ENCODE peak calls at places on chromosomes 16 and 17, in four cellular contexts. One of them, this sample, is unnamed.

GRCh38 chr16:19071811-19072777 is 4.7 kb downstream of the COQ7 start:
- ATAC-seq in central memory CD8-positive, alpha-beta T cell: no peak
- ATAC-seq in Right ventricle myocardium superior: no peak
- ATAC-seq in upper lobe of right lung: peak; percentile 46
- ATAC-seq in this sample: no peak

GRCh38 chr17:44086364-44087311 is 16.1 kb downstream of the G6PC3 start:
- ATAC-seq in central memory CD8-positive, alpha-beta T cell: peak; percentile 31
- ATAC-seq in Right ventricle myocardium superior: no peak
- ATAC-seq in upper lobe of right lung: peak; percentile 24
- ATAC-seq in this sample: peak; percentile 75

GRCh38 chr16:71414038-71414437 is 27.8 kb downstream of the TLE7 start:
- ATAC-seq in central memory CD8-positive, alpha-beta T cell: no peak
- ATAC-seq in Right ventricle myocardium superior: no peak
- ATAC-seq in upper lobe of right lung: no peak
- ATAC-seq in this sample: no peak

GRCh38 chr16:74438492-74438979 is 17.3 kb upstream of the CLEC18B start:
- ATAC-seq in central memory CD8-positive, alpha-beta T cell: peak; percentile 46
- ATAC-seq in Right ventricle myocardium superior: no peak
- ATAC-seq in upper lobe of right lung: no peak
- ATAC-seq in this sample: no peak

GRCh38 chr16:87816507-87817100 is 50.8 kb upstream of the KLHDC4 start:
- ATAC-seq in central memory CD8-positive, alpha-beta T cell: no peak
- ATAC-seq in Right ventricle myocardium superior: no peak
- ATAC-seq in upper lobe of right lung: no peak
- ATAC-seq in this sample: no peak

GRCh38 chr17:969767-970387 is 9.7 kb downstream of the NXN start:
- ATAC-seq in central memory CD8-positive, alpha-beta T cell: no peak
- ATAC-seq in Right ventricle myocardium superior: no peak
- ATAC-seq in upper lobe of right lung: peak; percentile 25
- ATAC-seq in this sample: peak; percentile 62

GRCh38 chr17:45221081-45221996 is at the start of gene FMNL1:
- ATAC-seq in central memory CD8-positive, alpha-beta T cell: peak; percentile 11
- ATAC-seq in Right ventricle myocardium superior: peak; percentile 23
- ATAC-seq in upper lobe of right lung: peak; percentile 64
- ATAC-seq in this sample: peak; percentile 29

GRCh38 chr16:22320572-22321339 is 23.5 kb downstream of the POLR3E start:
- ATAC-seq in central memory CD8-positive, alpha-beta T cell: no peak
- ATAC-seq in Right ventricle myocardium superior: no peak
- ATAC-seq in upper lobe of right lung: no peak
- ATAC-seq in this sample: no peak

GRCh38 chr17:75509528-75510258 is 5.6 kb downstream of the CASKIN2 start:
- ATAC-seq in central memory CD8-positive, alpha-beta T cell: no peak
- ATAC-seq in Right ventricle myocardium superior: peak; percentile 16
- ATAC-seq in upper lobe of right lung: peak; percentile 43
- ATAC-seq in this sample: peak; percentile 54

GRCh38 chr16:23423496-23424049 is 29.4 kb downstream of the COG7 start:
- ATAC-seq in central memory CD8-positive, alpha-beta T cell: no peak
- ATAC-seq in Right ventricle myocardium superior: peak; percentile 93
- ATAC-seq in upper lobe of right lung: peak; percentile 93
- ATAC-seq in this sample: peak; percentile 96

GRCh38 chr17:416293-417206 is 63.9 kb upstream of the RPH3AL start:
- ATAC-seq in central memory CD8-positive, alpha-beta T cell: peak; percentile 58
- ATAC-seq in Right ventricle myocardium superior: no peak
- ATAC-seq in upper lobe of right lung: no peak
- ATAC-seq in this sample: no peak

GRCh38 chr17:7836596-7837374 is 2.8 kb downstream of the KDM6B start:
- ATAC-seq in central memory CD8-positive, alpha-beta T cell: no peak
- ATAC-seq in Right ventricle myocardium superior: peak; percentile 11
- ATAC-seq in upper lobe of right lung: peak; percentile 38
- ATAC-seq in this sample: peak; percentile 11

GRCh38 chr16:27838536-27839175 is 224.9 kb downstream of the GSG1L start:
- ATAC-seq in central memory CD8-positive, alpha-beta T cell: no peak
- ATAC-seq in Right ventricle myocardium superior: no peak
- ATAC-seq in upper lobe of right lung: no peak
- ATAC-seq in this sample: no peak

GRCh38 chr17:21014498-21014897 is 28.3 kb downstream of the USP22 start:
- ATAC-seq in central memory CD8-positive, alpha-beta T cell: no peak
- ATAC-seq in Right ventricle myocardium superior: no peak
- ATAC-seq in upper lobe of right lung: no peak
- ATAC-seq in this sample: no peak

GRCh38 chr16:58442547-58442946 is 50.3 kb downstream of the GINS3 start:
- ATAC-seq in central memory CD8-positive, alpha-beta T cell: no peak
- ATAC-seq in Right ventricle myocardium superior: peak; percentile 11
- ATAC-seq in upper lobe of right lung: no peak
- ATAC-seq in this sample: no peak

GRCh38 chr16:77288222-77288621 is 89.0 kb downstream of the SYCE1L start:
- ATAC-seq in central memory CD8-positive, alpha-beta T cell: no peak
- ATAC-seq in Right ventricle myocardium superior: no peak
- ATAC-seq in upper lobe of right lung: no peak
- ATAC-seq in this sample: no peak

GRCh38 chr16:1559446-1559975 is 26.0 kb downstream of the TMEM204 start:
- ATAC-seq in central memory CD8-positive, alpha-beta T cell: peak; percentile 67
- ATAC-seq in Right ventricle myocardium superior: no peak
- ATAC-seq in upper lobe of right lung: no peak
- ATAC-seq in this sample: peak; percentile 23

GRCh38 chr17:75048396-75048933 is 1.4 kb downstream of the KCTD2 start:
- ATAC-seq in central memory CD8-positive, alpha-beta T cell: no peak
- ATAC-seq in Right ventricle myocardium superior: peak; percentile 30
- ATAC-seq in upper lobe of right lung: no peak
- ATAC-seq in this sample: no peak